ENCODE peak calls at places on chromosomes 5 and 9, in eight cellular contexts. S, M, E, A, L, X, V and W are unnamed samples.

GRCh38 chr5:74161171-74161570 is 479.4 kb downstream of the ENC1 start:
- DNase-seq in L (no peak), S (no peak), M (no peak), E (no peak), V (no peak), A (no peak), X (no peak), W (no peak)

GRCh38 chr9:121944741-121945191 is 148.3 kb downstream of the TTLL11 start:
- DNase-seq in E (peak), L (peak), V (no peak), A (no peak), M (peak), X (peak), S (peak), W (no peak)

GRCh38 chr5:98416541-98416940 is 356.9 kb upstream of the RGMB start:
- DNase-seq in S (peak), E (peak), M (peak), A (no peak), V (no peak), L (no peak), X (no peak), W (no peak)

GRCh38 chr9:124381073-124381945 is 33.9 kb downstream of the PSMB7 start:
- DNase-seq in S (no peak), E (no peak), V (peak), M (no peak), L (no peak), A (no peak), X (peak), W (no peak)

GRCh38 chr5:146560205-146560812 is 44.3 kb upstream of the GPR151 start:
- DNase-seq in L (peak), A (no peak), E (peak), M (peak), X (peak), V (no peak), S (peak), W (no peak)

GRCh38 chr5:2199697-2200096 is 317.0 kb upstream of the IRX4 start:
- DNase-seq in V (no peak), S (no peak), A (no peak), E (no peak), L (no peak), M (no peak), X (no peak), W (no peak)

GRCh38 chr5:115179959-115180709 is 10.4 kb upstream of the TRIM36 start:
- DNase-seq in L (peak), S (peak), V (peak), X (peak), A (no peak), M (no peak), E (peak), W (no peak)

GRCh38 chr9:95045751-95046150 is 271.8 kb downstream of the FANCC start:
- DNase-seq in L (no peak), V (no peak), A (no peak), M (no peak), S (no peak), E (no peak), X (no peak), W (no peak)

GRCh38 chr5:159324097-159324760 is 6.1 kb downstream of the IL12B start:
- DNase-seq in A (no peak), L (peak), S (peak), M (peak), X (peak), V (no peak), E (no peak), W (no peak)

GRCh38 chr5:167263185-167263584 is 1028.3 kb upstream of the WWC1 start:
- DNase-seq in A (no peak), X (no peak), E (no peak), M (no peak), S (no peak), L (no peak), V (no peak), W (no peak)

GRCh38 chr9:36873247-36873875 is 160.7 kb downstream of the PAX5 start:
- DNase-seq in V (peak), L (peak), S (peak), M (peak), E (peak), A (peak), X (peak), W (peak)

GRCh38 chr5:54514269-54514668 is 3.3 kb upstream of the SNX18 start:
- DNase-seq in E (no peak), M (no peak), L (no peak), X (peak), V (no peak), A (no peak), S (no peak), W (no peak)

GRCh38 chr5:177154003-177154643 is 20.6 kb downstream of the NSD1 start:
- DNase-seq in V (no peak), E (peak), S (no peak), A (no peak), X (no peak), L (peak), M (peak), W (no peak)

GRCh38 chr9:107039546-107039945 is 176.6 kb downstream of the ZNF462 start:
- DNase-seq in A (no peak), V (no peak), S (no peak), L (no peak), M (peak), E (peak), X (no peak), W (no peak)

GRCh38 chr9:83410701-83411100 is 127.5 kb downstream of the FRMD3 start:
- DNase-seq in A (no peak), M (no peak), X (no peak), L (no peak), S (peak), E (no peak), V (no peak), W (no peak)

GRCh38 chr5:40334242-40334635 is 345.5 kb upstream of the PTGER4 start:
- DNase-seq in V (no peak), M (no peak), L (no peak), S (no peak), X (no peak), A (no peak), E (no peak), W (no peak)

GRCh38 chr9:274101-274500 is 59.4 kb downstream of the DOCK8 start:
- DNase-seq in S (no peak), X (no peak), M (no peak), L (no peak), V (no peak), A (no peak), E (no peak), W (no peak)

GRCh38 chr5:90528704-90529233 is 615 bp downstream of the LYSMD3 start:
- DNase-seq in E (peak), M (peak), S (no peak), L (peak), V (peak), A (no peak), X (peak), W (no peak)

GRCh38 chr5:160556886-160557285 is 135.2 kb downstream of the PTTG1 start:
- DNase-seq in M (no peak), A (no peak), E (no peak), V (no peak), L (no peak), S (peak), X (peak), W (no peak)

GRCh38 chr9:136079916-136080246 is 15.2 kb downstream of the NACC2 start:
- DNase-seq in X (peak), L (no peak), E (no peak), A (no peak), S (no peak), V (no peak), M (no peak), W (peak)

GRCh38 chr9:78383130-78383529 is 86.2 kb downstream of the PSAT1 start:
- DNase-seq in M (peak), X (peak), S (peak), E (peak), L (peak), V (no peak), A (no peak), W (no peak)

GRCh38 chr5:172802585-172803176 is 31.4 kb upstream of the ERGIC1 start:
- DNase-seq in S (peak), X (no peak), E (peak), V (no peak), A (no peak), M (peak), L (peak), W (no peak)

GRCh38 chr9:84111726-84112125 is 131.1 kb downstream of the RMI1 start:
- DNase-seq in E (peak), M (peak), S (peak), A (no peak), L (no peak), X (peak), V (no peak), W (no peak)

GRCh38 chr9:112754578-112754977 is 4.0 kb downstream of the SNX30 start:
- DNase-seq in E (peak), X (no peak), L (no peak), V (peak), S (peak), A (no peak), M (peak), W (no peak)

GRCh38 chr9:88653926-88654325 is 118.9 kb downstream of the NXNL2 start:
- DNase-seq in A (no peak), X (no peak), S (no peak), M (peak), L (no peak), E (no peak), V (no peak), W (no peak)

GRCh38 chr5:59209758-59210359 is 627.0 kb downstream of the RAB3C start:
- DNase-seq in V (no peak), X (no peak), L (no peak), E (peak), M (no peak), S (no peak), A (no peak), W (no peak)

GRCh38 chr5:35657877-35658276 is 40.2 kb downstream of the SPEF2 start:
- DNase-seq in E (no peak), S (no peak), V (no peak), L (no peak), A (no peak), M (no peak), X (no peak), W (no peak)

GRCh38 chr9:97237951-97238851 is 69.3 kb upstream of the CCDC180 start:
- DNase-seq in M (peak), E (peak), L (peak), X (no peak), V (peak), A (peak), S (peak), W (peak)

GRCh38 chr5:73451218-73452130 is 2.9 kb upstream of the FOXD1 start:
- DNase-seq in A (peak), M (peak), V (peak), E (peak), S (peak), L (no peak), X (peak), W (peak)

GRCh38 chr5:128877476-128877875 is 87.8 kb upstream of the SLC27A6 start:
- DNase-seq in S (no peak), E (no peak), L (no peak), M (no peak), X (peak), A (no peak), V (no peak), W (no peak)

GRCh38 chr9:81028504-81028903 is 660.8 kb downstream of the TLE1 start:
- DNase-seq in E (peak), L (peak), X (peak), A (no peak), S (peak), M (peak), V (no peak), W (no peak)

GRCh38 chr9:4442806-4443205 is 47.5 kb upstream of the SLC1A1 start:
- DNase-seq in S (no peak), E (no peak), M (no peak), V (no peak), A (no peak), L (no peak), X (no peak), W (no peak)